ENCODE peak calls at places on chromosomes 6 and 20, in ten cellular contexts. U, W, A, G, B, F, Y, X, Q and H are unnamed samples.

GRCh38 chr20:57888591-57888990 is 178.8 kb upstream of the PMEPA1 start:
- DNase-seq in G (no peak), A (no peak), B (no peak), X (no peak), Y (no peak), F (no peak), W (no peak), U (no peak), Q (no peak), H (no peak)

GRCh38 chr6:163745566-163746400 is 331.3 kb downstream of the QKI start:
- DNase-seq in Q (no peak), G (no peak), F (no peak), W (no peak), U (no peak), X (peak; percentile 10), A (no peak), Y (no peak), B (no peak), H (no peak)

GRCh38 chr6:89492025-89492640 is 59.2 kb downstream of the ANKRD6 start:
- DNase-seq in X (no peak), Q (no peak), U (no peak), Y (no peak), W (no peak), A (no peak), B (no peak), F (no peak), G (no peak), H (no peak)

GRCh38 chr20:64149809-64150560 is 14.3 kb upstream of the MYT1 start:
- DNase-seq in A (no peak), B (no peak), Q (no peak), W (no peak), Y (peak; percentile 17), F (no peak), X (no peak), U (no peak), G (no peak), H (no peak)

GRCh38 chr6:90898763-90899162 is 311.9 kb upstream of the MAP3K7 start:
- DNase-seq in Y (no peak), F (no peak), U (no peak), X (no peak), A (no peak), W (no peak), Q (no peak), G (no peak), B (no peak), H (no peak)

GRCh38 chr6:34512738-34513115 is 43.4 kb downstream of the SPDEF start:
- DNase-seq in A (no peak), W (no peak), F (no peak), Y (peak; percentile 25), X (no peak), G (no peak), U (no peak), B (no peak), Q (no peak), H (no peak)

GRCh38 chr6:146990284-146990683 is 213.9 kb upstream of the STXBP5 start:
- DNase-seq in A (no peak), Y (no peak), W (no peak), B (no peak), Q (no peak), G (no peak), U (no peak), F (no peak), X (no peak), H (no peak)

GRCh38 chr6:31888281-31889258 is 8.9 kb downstream of the EHMT2 start:
- DNase-seq in Y (no peak), Q (no peak), B (peak; percentile 51), X (no peak), F (no peak), G (no peak), U (no peak), A (peak; percentile 83), W (peak; percentile 28), H (peak; percentile 68)

GRCh38 chr20:5364997-5365597 is 48.3 kb upstream of the PROKR2 start:
- DNase-seq in A (no peak), F (no peak), B (no peak), W (no peak), U (no peak), Y (no peak), X (no peak), Q (no peak), G (no peak), H (no peak)

GRCh38 chr20:59850018-59850641 is 83.3 kb downstream of the SYCP2 start:
- DNase-seq in X (no peak), G (no peak), Q (no peak), W (no peak), B (no peak), U (no peak), F (peak; percentile 28), A (no peak), Y (no peak), H (no peak)

DNA sequence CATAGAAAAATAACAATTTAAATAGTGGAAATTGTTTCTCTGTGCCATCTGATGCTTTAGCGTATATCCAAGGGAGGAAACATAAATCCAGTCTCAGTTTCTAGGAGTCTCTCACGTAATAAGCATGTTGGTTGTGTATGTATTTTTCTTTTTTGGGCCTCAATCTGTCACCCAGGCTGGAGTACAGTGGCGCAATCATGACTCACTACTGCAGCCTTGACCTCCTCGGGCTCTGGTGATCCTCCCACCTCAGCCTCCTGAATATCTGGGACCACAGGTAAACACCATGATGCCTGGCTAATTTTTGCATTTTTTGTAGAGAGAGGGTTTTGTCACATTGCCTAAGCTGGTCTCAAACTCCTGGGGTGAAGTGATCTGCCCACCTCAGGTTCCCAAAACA is 78.6 kb upstream of the PLN start:
- DNase-seq in B (no peak), A (no peak), F (no peak), W (no peak), Q (no peak), U (no peak), G (no peak), Y (no peak), X (no peak), H (no peak)
- TF ChIP-seq POLR2AphosphoS5 in B (no peak), A (no peak), F (no peak), W (no peak), Q (no peak), U (no peak), G (no peak), Y (no peak), X (no peak), H (no peak)

DNA sequence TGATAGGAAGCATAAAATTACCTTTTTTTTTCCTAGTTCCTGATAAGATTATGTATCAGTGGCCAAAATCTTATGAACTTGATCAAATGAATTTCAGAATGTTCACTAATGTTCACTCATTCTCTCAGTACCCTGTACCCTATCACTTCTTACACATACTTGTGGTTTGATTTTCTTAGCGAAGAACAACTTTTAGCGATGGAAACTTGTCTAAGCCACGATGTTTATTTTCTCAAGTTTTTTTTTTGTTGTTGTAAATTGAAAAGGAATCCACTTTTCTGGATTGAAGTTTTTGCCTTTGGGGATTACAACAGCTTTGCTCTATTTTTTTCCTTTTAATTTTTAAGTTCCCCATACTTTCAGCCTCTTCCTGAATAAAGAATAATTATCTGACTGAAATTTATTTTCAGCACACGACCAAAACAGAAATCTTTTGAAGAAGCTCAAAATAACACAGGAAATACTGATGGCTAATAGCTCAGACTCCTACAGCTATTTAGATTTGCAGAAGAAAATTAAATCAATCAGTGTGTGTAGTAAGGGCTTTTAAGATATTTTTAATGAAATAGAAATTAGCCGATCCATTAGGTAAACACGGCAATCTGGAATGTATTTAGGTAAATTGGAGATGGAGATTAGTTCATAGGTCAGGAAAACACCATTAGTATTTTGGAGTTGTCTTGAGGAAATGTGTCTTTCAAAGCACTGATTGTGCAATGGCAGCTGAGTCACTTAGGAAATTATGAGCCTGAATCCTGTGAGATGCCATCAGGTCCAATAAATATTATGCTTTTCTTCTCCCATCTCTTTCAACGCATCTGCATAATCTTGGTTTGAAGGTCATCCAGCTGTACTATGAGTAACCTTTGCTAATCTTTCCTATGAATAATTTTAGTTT is 217.5 kb downstream of the GJA1 start:
- DNase-seq in G (no peak), Y (peak; percentile 67), Q (no peak), U (peak; percentile 21), X (peak; percentile 82), W (no peak), F (peak; percentile 18), B (no peak), A (peak; percentile 10), H (no peak)
- TF ChIP-seq POLR2AphosphoS5 in G (no peak), Y (peak; percentile 40), Q (no peak), U (peak; percentile 33), X (no peak), W (no peak), F (no peak), B (peak; percentile 62), A (no peak), H (no peak)

DNA sequence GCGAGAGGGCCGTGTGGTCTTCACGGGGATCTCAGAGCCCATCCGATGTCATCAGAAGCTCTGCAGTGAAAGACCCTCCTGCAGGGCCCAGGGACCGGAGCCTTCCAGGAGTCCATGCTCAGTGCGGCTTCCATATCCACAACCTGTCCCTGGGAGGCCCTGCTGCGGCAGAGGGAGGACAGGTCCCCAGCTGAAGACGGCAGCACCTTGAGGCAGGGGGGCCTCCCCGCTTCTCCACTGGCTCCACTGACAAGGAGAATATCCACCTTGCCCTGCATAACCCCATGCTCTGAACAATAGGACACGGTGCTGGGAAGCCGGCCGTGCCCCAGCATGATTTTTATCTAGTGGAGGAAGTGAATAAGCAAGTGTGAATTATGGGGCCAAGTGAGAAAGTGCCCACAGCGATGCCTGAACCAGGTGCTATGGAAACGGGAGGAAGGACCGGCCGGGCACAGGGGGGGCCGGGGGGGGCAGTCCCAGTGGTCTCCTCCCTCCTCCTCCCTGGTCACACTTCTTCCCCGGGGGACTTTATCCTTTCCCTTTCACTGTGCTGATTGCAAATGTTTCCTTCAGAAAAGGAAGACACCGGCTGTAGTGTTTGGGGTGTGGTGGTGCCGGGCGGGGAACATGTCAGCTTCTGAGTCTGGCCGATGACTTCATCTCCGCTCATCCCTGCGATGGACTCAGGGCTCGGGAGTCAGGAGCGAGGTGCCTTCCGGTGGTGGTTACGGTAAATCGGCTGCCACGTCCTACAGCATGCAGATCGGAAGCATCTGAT is 225.1 kb downstream of the ERMARD start:
- DNase-seq in F (no peak), X (no peak), W (no peak), G (peak; percentile 46), Q (no peak), Y (peak; percentile 60), U (no peak), B (no peak), A (no peak), H (no peak)
- TF ChIP-seq POLR2AphosphoS5 in F (no peak), X (no peak), W (no peak), G (no peak), Q (no peak), Y (no peak), U (no peak), B (no peak), A (no peak), H (no peak)

DNA sequence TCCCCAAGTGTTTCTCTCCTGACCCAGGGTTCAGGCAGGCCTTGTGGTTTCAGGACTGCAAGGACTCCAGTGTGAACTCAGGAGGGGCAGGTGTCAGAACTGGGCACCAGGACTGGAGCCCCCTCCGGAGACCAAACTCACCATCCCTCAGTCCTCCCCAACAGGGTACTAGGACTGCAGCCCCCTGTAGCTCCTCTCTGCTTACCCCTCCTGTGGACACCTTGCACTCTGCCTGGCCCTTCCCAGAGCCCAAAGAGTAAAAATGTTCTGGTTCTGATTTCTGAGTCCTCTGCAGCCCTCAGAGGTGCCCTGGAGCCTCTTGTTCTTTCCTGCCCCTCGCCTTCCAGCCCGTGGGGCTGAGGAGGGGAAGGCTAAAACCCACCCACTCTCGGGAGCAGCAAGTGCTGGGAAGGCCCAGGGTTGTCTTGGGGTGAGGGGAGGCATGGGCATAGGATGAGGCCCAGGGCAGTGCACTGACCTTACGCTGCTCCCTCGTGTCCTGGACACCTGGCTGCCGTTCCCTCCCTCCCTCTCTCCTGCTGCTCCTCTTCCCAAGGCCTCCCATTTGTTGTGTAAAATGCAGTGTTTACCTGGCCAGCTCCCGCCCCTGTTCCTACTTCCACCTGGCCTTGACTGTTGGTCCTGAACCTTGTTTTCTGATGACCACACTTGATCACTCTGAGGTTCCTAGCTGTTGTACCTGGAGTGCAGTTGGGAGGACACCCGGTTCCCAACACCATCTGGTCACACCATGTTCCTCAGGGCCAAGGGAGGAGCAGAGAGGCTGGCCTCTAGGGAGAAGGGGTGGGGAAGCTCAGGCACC is 9.9 kb downstream of the CNPY3 start:
- DNase-seq in W (no peak), G (no peak), U (no peak), X (no peak), Q (no peak), A (no peak), F (no peak), Y (no peak), B (no peak), H (no peak)
- TF ChIP-seq POLR2AphosphoS5 in W (peak; percentile 16), G (no peak), U (no peak), X (no peak), Q (no peak), A (no peak), F (no peak), Y (no peak), B (no peak), H (peak; percentile 37)